ENCODE peak calls at places on chromosomes 7 and 10, in five cellular contexts. J is dorsolateral prefrontal cortex, X is prostate gland, L is neural crest cell, E is upper lobe of right lung. V is an unnamed sample.

GRCh38 chr7:157926521-157927167 is 589.8 kb downstream of the DNAJB6 start:
- DNase-seq in J (no peak), X (no peak), L (no peak), E (no peak), V (no peak)

GRCh38 chr10:124010563-124011131 is 82.8 kb downstream of the CHST15 start:
- DNase-seq in J (no peak), X (no peak), L (no peak), E (peak), V (no peak)

GRCh38 chr10:42876945-42877344 is 94.3 kb downstream of the BMS1 start:
- DNase-seq in J (no peak), X (no peak), L (no peak), E (no peak), V (no peak)

GRCh38 chr7:1646957-1647891 is 22.9 kb upstream of the ELFN1 start:
- DNase-seq in J (no peak), X (no peak), L (no peak), E (no peak), V (peak)

GRCh38 chr7:111294494-111294893 is 203.6 kb downstream of the LRRN3 start:
- DNase-seq in J (no peak), X (no peak), L (no peak), E (no peak), V (no peak)

GRCh38 chr7:25069900-25070443 is 55.1 kb downstream of the CYCS start:
- DNase-seq in J (no peak), X (peak), L (peak), E (no peak), V (peak)

GRCh38 chr7:23713285-23714235 is 3.5 kb downstream of the STK31 start:
- DNase-seq in J (no peak), X (no peak), L (no peak), E (no peak), V (no peak)

GRCh38 chr7:139737221-139738100 is 40.3 kb downstream of the HIPK2 start:
- DNase-seq in J (no peak), X (no peak), L (no peak), E (no peak), V (no peak)

GRCh38 chr10:78214931-78215330 is 181.3 kb downstream of the RPS24 start:
- DNase-seq in J (no peak), X (no peak), L (no peak), E (no peak), V (no peak)

GRCh38 chr7:134365341-134366054 is 48.8 kb upstream of the SLC35B4 start:
- DNase-seq in J (no peak), X (no peak), L (no peak), E (no peak), V (no peak)

DNA sequence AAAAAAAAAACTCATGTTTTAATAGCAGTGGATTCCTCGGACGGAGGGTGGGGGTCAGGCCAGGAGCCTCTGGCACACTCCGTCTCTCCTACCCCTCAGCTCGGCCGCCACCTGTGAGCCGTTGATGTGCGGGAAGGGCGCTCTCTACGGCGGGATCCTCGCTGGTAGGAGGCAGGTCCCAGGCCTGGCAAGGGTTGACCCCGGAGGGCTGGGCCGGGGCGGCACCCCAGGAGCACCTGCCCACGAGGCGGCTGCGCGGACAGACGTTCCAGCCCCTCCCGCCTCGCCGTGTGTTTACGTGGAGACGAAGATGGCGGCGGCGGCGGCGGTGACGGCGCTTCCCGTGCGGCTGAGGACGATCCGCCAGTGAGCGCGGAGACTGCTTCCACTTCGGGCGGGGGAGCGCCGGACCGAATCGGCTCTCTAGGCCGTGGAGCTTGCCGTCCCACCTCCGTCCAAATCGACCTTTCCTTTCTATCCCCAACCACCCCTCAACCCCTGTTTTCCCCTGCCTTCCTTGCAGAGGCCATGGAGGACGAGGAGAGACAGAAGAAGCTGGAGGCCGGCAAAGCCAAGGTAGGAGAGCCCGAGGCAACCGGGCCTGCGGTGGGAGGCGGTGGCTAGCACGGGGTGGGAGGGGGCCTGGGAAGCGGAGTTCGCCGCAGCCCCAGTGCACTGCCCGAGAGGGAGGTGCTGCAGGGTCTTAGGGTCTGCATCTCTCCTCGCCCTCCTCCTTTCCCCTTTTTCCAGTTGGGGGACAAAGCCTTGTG is at the start of gene AKAP9:
- DNase-seq in J (peak), X (peak), L (peak), E (peak), V (peak)
- TF ChIP-seq CTCF in J (no peak), X (no peak), L (no peak), E (no peak), V (no peak)

DNA sequence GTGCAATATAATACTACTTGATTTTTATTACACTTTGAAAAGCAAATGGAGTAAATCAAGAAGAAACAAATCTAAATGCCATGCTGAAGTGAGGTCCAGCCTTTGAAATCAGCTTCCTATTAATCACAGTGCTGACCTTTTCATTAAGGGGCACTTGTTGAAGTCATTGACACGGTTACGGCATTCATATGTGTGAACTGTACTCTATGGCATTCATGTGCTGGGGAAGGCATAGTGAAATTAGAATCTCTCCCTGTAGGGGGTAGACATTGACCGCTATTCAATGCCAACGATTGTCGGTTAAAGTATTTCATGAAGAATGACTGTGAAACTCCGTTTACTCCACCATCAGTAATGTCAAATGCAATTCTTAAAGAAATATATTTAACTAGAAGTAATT is 296.1 kb upstream of the SEMA3A start:
- DNase-seq in J (no peak), X (no peak), L (no peak), E (no peak), V (no peak)
- TF ChIP-seq CTCF in J (no peak), X (no peak), L (no peak), E (no peak), V (no peak)

GRCh38 chr10:82221750-82222149 is 346.8 kb downstream of the NRG3 start:
- DNase-seq in J (no peak), X (no peak), L (no peak), E (no peak), V (no peak)
- TF ChIP-seq CTCF in J (no peak), X (no peak), L (no peak), E (peak), V (peak)

DNA sequence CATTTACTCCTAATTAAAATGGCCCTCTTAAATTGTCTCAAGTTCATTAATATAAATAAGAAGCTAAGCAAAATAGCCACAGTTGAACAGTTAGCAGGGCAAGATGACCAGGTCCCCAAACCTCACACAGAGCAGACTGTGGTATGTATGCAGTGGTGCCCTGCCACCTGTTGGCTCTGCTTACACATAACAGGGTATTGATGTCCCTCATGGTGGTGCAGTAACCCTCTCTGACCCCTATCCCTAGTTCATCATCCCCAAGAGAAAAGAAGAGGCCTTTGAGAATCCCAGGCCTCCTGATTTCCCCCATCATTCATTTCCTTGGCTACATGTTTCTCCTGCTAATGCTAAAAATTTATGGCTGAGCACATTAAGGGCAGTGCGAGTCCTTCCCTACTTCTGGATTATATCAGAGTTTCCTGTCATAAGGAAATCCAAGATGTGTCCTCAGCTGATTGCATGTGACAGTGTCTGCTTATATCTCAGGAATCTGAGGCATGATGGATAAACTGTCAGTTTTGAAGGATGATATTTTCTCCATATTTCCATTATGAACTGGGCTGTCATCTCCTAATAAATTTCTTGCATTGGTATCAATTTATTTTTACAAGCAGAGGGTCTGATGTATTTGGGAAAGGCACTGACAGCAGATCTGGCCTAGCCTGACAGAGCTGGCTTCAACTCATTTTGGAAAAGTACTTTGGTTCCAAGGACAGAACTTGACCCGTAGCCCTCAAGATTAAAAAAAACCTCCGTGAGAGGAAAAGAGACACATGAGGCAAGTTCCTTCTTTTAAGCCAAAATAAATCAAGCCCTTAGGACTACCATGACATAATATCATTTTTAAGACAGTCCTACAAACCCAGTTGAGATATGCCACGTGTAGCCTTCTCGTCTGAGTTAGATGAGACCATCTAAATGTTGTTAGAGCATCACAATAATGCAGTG is 880.6 kb downstream of the LRMDA start:
- DNase-seq in J (no peak), X (no peak), L (no peak), E (peak), V (no peak)
- TF ChIP-seq CTCF in J (no peak), X (no peak), L (peak), E (peak), V (peak)

DNA sequence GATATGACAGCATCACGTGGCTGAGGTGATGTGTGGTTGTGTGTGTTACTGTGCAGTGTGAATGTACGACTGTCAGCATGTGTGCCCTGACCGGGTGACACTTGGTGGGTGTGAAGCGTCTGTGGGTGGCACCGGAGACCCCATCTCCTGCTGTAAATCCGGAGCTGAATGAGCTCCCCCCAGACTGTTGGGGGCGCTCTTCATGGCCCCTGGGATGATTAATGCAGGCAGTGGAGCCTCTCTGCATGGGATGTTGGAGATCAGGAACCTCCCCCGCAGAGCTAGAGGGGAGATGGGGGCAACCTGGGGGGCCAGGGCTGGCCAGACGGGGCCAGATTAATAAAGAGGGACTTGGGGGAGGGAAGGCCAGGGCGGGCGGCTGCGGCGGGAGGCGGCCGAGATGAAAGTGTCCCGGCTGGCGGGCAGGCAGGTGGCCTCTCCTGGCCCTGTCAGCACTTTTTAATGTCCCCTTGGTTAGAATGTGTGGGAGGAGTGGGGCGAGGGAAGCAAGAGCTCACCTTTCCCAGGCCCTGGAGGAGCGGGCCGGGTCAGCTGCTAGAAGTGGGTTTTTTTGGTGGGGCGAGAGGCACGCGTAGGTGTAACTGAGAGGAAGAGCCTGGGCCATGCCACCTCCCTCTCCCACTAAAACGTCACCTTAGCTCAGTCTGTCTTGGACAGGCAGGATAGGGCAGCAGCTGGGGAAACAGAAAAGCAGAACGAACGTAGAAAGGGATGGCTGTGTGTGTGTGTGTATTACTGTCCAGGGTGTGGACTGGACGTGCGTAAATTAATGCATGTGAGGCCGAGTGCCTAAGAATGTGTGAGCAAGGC is 34.2 kb downstream of the HIF1AN start:
- DNase-seq in J (no peak), X (no peak), L (no peak), E (no peak), V (no peak)
- TF ChIP-seq CTCF in J (no peak), X (no peak), L (no peak), E (no peak), V (no peak)

DNA sequence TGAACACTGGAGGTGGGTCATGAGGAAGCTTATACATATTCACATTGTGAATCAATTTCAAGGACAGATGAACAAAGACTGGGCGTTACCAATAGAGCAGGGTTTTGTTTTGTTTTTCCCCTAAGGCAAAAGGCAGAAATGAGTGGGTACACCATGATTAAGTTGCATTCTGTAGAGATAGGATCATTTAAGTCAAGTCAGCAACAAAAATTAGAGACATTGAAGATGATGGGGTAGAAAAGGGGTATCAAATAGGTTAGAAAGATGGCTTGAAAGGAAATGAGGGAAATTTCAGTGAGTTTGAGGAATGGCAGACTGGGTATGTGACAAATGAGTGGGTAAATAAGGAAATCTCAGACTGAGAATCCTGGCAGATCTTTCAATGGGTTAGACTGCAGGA is 51.7 kb downstream of the MEST start:
- DNase-seq in J (no peak), X (no peak), L (no peak), E (no peak), V (no peak)
- TF ChIP-seq CTCF in J (no peak), X (no peak), L (no peak), E (no peak), V (no peak)

V was measured in D721Med.